ENCODE peak calls at places on chromosomes 3 and 15, in four cellular contexts. One of them, this sample, is unnamed.

GRCh38 chr3:120752865-120753264 is 10.3 kb downstream of the GTF2E1 start:
- DNase-seq in AG09319: no peak
- DNase-seq in activated T-cell treated with anti-CD3 and anti-CD28 coated beads for 24 hours: no peak
- DNase-seq in activated naive CD4-positive, alpha-beta T cell: no peak
- DNase-seq in this sample: no peak

GRCh38 chr15:96767703-96768434 is 437.4 kb downstream of the NR2F2 start:
- DNase-seq in AG09319: no peak
- DNase-seq in activated T-cell treated with anti-CD3 and anti-CD28 coated beads for 24 hours: no peak
- DNase-seq in activated naive CD4-positive, alpha-beta T cell: no peak
- DNase-seq in this sample: no peak

GRCh38 chr3:158094235-158094916 is 11.8 kb downstream of the SHOX2 start:
- DNase-seq in AG09319: no peak
- DNase-seq in activated T-cell treated with anti-CD3 and anti-CD28 coated beads for 24 hours: no peak
- DNase-seq in activated naive CD4-positive, alpha-beta T cell: no peak
- DNase-seq in this sample: no peak

GRCh38 chr3:30752961-30753360 is 141.5 kb downstream of the GADL1 start:
- DNase-seq in AG09319: peak
- DNase-seq in activated T-cell treated with anti-CD3 and anti-CD28 coated beads for 24 hours: no peak
- DNase-seq in activated naive CD4-positive, alpha-beta T cell: no peak
- DNase-seq in this sample: no peak

GRCh38 chr15:82999905-83000671 is 11.4 kb downstream of the C15orf40 start:
- DNase-seq in AG09319: peak
- DNase-seq in activated T-cell treated with anti-CD3 and anti-CD28 coated beads for 24 hours: no peak
- DNase-seq in activated naive CD4-positive, alpha-beta T cell: no peak
- DNase-seq in this sample: no peak

GRCh38 chr3:49020335-49021212 is 1.3 kb upstream of the NDUFAF3 start:
- DNase-seq in AG09319: no peak
- DNase-seq in activated T-cell treated with anti-CD3 and anti-CD28 coated beads for 24 hours: no peak
- DNase-seq in activated naive CD4-positive, alpha-beta T cell: no peak
- DNase-seq in this sample: peak

GRCh38 chr3:190424478-190425439 is 24.9 kb downstream of the TMEM207 start:
- DNase-seq in AG09319: peak
- DNase-seq in activated T-cell treated with anti-CD3 and anti-CD28 coated beads for 24 hours: peak
- DNase-seq in activated naive CD4-positive, alpha-beta T cell: no peak
- DNase-seq in this sample: peak

GRCh38 chr15:89127054-89127702 is 38.9 kb downstream of the ABHD2 start:
- DNase-seq in AG09319: no peak
- DNase-seq in activated T-cell treated with anti-CD3 and anti-CD28 coated beads for 24 hours: no peak
- DNase-seq in activated naive CD4-positive, alpha-beta T cell: no peak
- DNase-seq in this sample: no peak

GRCh38 chr3:63705092-63705645 is 52.7 kb downstream of the SNTN start:
- DNase-seq in AG09319: no peak
- DNase-seq in activated T-cell treated with anti-CD3 and anti-CD28 coated beads for 24 hours: no peak
- DNase-seq in activated naive CD4-positive, alpha-beta T cell: no peak
- DNase-seq in this sample: peak

GRCh38 chr15:38299216-38299615 is 46.6 kb downstream of the SPRED1 start:
- DNase-seq in AG09319: peak
- DNase-seq in activated T-cell treated with anti-CD3 and anti-CD28 coated beads for 24 hours: no peak
- DNase-seq in activated naive CD4-positive, alpha-beta T cell: no peak
- DNase-seq in this sample: no peak

GRCh38 chr3:108471346-108471935 is 39.0 kb downstream of the MYH15 start:
- DNase-seq in AG09319: no peak
- DNase-seq in activated T-cell treated with anti-CD3 and anti-CD28 coated beads for 24 hours: no peak
- DNase-seq in activated naive CD4-positive, alpha-beta T cell: no peak
- DNase-seq in this sample: no peak

GRCh38 chr3:46293991-46294833 is 52.0 kb downstream of the CCR3 start:
- DNase-seq in AG09319: no peak
- DNase-seq in activated T-cell treated with anti-CD3 and anti-CD28 coated beads for 24 hours: peak
- DNase-seq in activated naive CD4-positive, alpha-beta T cell: no peak
- DNase-seq in this sample: no peak

GRCh38 chr3:72810063-72810462 is 38.2 kb downstream of the SHQ1 start:
- DNase-seq in AG09319: no peak
- DNase-seq in activated T-cell treated with anti-CD3 and anti-CD28 coated beads for 24 hours: no peak
- DNase-seq in activated naive CD4-positive, alpha-beta T cell: no peak
- DNase-seq in this sample: no peak

GRCh38 chr3:57793737-57794187 is 37.7 kb downstream of the SLMAP start:
- DNase-seq in AG09319: no peak
- DNase-seq in activated T-cell treated with anti-CD3 and anti-CD28 coated beads for 24 hours: no peak
- DNase-seq in activated naive CD4-positive, alpha-beta T cell: no peak
- DNase-seq in this sample: no peak

This sample was measured in pancreas.